ENCODE peak calls at places on chromosomes 16 and 17, in five cellular contexts. S is lung, L is adipocyte, F is right cardiac atrium, U is HCT116. I is an unnamed sample. For H3K4me1 and H3K27me3, the result is how much of the 10 kb centered on the place peaks cover.

GRCh38 chr16:66510711-66511614 is 39.0 kb downstream of the TK2 start:
- DNase-seq in S (peak), L (peak), U (no peak), F (peak), I (no peak)

GRCh38 chr17:50865060-50865867 is 890 bp downstream of the TOB1 start:
- DNase-seq in U (peak), F (peak), L (peak), S (peak), I (no peak)

GRCh38 chr16:24734382-24734781 is 4.9 kb downstream of the TNRC6A start:
- DNase-seq in L (peak), S (no peak), U (no peak), F (no peak), I (no peak)

GRCh38 chr16:88790312-88791150 is 5.5 kb upstream of the PIEZO1 start:
- DNase-seq in S (no peak), L (peak), U (no peak), F (peak), I (no peak)

GRCh38 chr17:5825717-5826330 is 241.5 kb upstream of the NLRP1 start:
- DNase-seq in S (no peak), L (no peak), U (no peak), F (no peak), I (no peak)

GRCh38 chr16:50282955-50283631 is 16.7 kb downstream of the ADCY7 start:
- DNase-seq in F (peak), U (no peak), S (no peak), L (no peak), I (no peak)

GRCh38 chr16:19831678-19832077 is 53.0 kb downstream of the GPRC5B start:
- DNase-seq in S (no peak), F (no peak), L (peak), U (no peak), I (no peak)

GRCh38 chr16:59684911-59685310 is 950.8 kb upstream of the GOT2 start:
- DNase-seq in U (no peak), L (peak), S (no peak), F (no peak), I (no peak)

GRCh38 chr16:73337371-73337770 is 289.4 kb upstream of the ZFHX3 start:
- DNase-seq in F (no peak), U (no peak), S (no peak), L (no peak), I (no peak)

GRCh38 chr16:27639588-27640276 is 89.8 kb downstream of the KATNIP start:
- DNase-seq in F (no peak), S (no peak), U (peak), L (peak), I (peak)

GRCh38 chr17:54282886-54283285 is 460.2 kb downstream of the KIF2B start:
- DNase-seq in L (no peak), U (no peak), F (no peak), S (no peak), I (no peak)

GRCh38 chr16:69217433-69217832 is 30.5 kb downstream of the SNTB2 start:
- DNase-seq in L (peak), S (no peak), F (no peak), U (no peak), I (no peak)

GRCh38 chr16:77374384-77374783 is 60.5 kb downstream of the ADAMTS18 start:
- DNase-seq in S (no peak), L (no peak), U (no peak), F (no peak), I (no peak)

GRCh38 chr17:17722081-17722905 is 41.0 kb downstream of the RAI1 start:
- DNase-seq in L (no peak), F (no peak), S (no peak), U (no peak), I (no peak)

GRCh38 chr16:67177743-67178699 is 5.7 kb downstream of the MATCAP1 start:
- DNase-seq in U (peak), L (peak), S (peak), F (peak), I (no peak)

GRCh38 chr17:76385892-76386786 is 1.7 kb downstream of the SPHK1 start:
- DNase-seq in S (peak), L (peak), U (peak), F (peak), I (no peak)

GRCh38 chr16:19601083-19601976 is 45.8 kb downstream of the VPS35L start:
- DNase-seq in F (no peak), L (peak), S (no peak), U (peak), I (peak)

GRCh38 chr16:87661561-87661960 is 59.3 kb downstream of the JPH3 start:
- DNase-seq in U (no peak), F (peak), S (no peak), L (peak), I (peak)

GRCh38 chr17:43368740-43369506 is 29.9 kb upstream of the ARL4D start:
- DNase-seq in L (peak), S (peak), F (peak), U (peak), I (peak)

GRCh38 chr17:27634026-27634335 is 3.0 kb downstream of the LGALS9 start:
- DNase-seq in U (no peak), L (no peak), F (peak), S (no peak), I (no peak)

GRCh38 chr17:8466466-8466865 is 30.8 kb downstream of the NDEL1 start:
- DNase-seq in U (no peak), S (no peak), L (peak), F (no peak), I (no peak)

GRCh38 chr16:931651-932500 is 38.9 kb downstream of the LMF1 start:
- DNase-seq in L (no peak), S (no peak), F (no peak), U (no peak), I (no peak)

GRCh38 chr17:18159551-18160120 is 24.0 kb upstream of the ALKBH5 start:
- DNase-seq in F (no peak), S (no peak), L (no peak), U (no peak), I (no peak)

GRCh38 chr17:34199932-34200534 is 55.1 kb upstream of the CCL2 start:
- DNase-seq in U (peak), L (peak), F (peak), S (peak), I (peak)

GRCh38 chr17:39196191-39196819 is 1.2 kb downstream of the CACNB1 start:
- DNase-seq in S (no peak), F (no peak), U (no peak), L (peak), I (no peak)

GRCh38 chr16:87956771-87957279 is 5.6 kb downstream of the BANP start:
- DNase-seq in L (no peak), S (no peak), U (no peak), F (no peak), I (no peak)

GRCh38 chr16:78528265-78528664 is 428.8 kb downstream of the WWOX start:
- DNase-seq in F (no peak), S (no peak), U (no peak), L (no peak), I (no peak)

GRCh38 chr17:1047177-1047885 is 50.4 kb downstream of the TIMM22 start:
- DNase-seq in F (peak), U (no peak), S (no peak), L (peak), I (no peak)

GRCh38 chr16:22356930-22357634 is 17.3 kb downstream of the CDR2 start:
- DNase-seq in U (no peak), L (no peak), S (no peak), F (no peak), I (no peak)

GRCh38 chr16:84088695-84089395 is 27.9 kb downstream of the MBTPS1 start:
- DNase-seq in F (no peak), U (no peak), L (no peak), S (no peak), I (no peak)

GRCh38 chr16:88676502-88677242 is 9.6 kb downstream of the SNAI3 start:
- DNase-seq in L (no peak), S (no peak), F (peak), U (no peak), I (no peak)

DNA sequence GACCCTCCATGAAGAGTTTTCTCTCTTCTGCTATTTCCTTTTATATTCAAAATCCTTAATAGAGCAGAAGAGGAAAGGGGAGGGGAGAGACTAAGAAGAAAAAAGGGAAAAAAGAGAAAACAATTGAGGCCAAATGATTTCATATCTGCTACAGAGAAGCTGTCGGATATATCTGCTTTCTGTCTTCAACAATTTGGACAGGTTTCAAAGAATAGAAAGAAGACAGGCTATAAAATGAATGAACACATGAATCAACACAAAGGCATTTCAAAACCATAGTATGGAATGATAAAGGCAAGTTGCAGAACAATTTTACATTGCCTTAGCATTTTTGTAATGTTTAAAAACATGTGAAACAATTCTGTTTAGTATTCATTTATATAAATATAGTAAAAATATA is 4.7 kb upstream of the CMTR2 start:
- DNase-seq in F (no peak), L (no peak), S (no peak), U (no peak), I (no peak)
- H3K4me1 ChIP-seq in F (under half), L (under half), S (under half), U (under half), I (under half)

GRCh38 chr16:65142276-65142675 is 20.4 kb upstream of the CDH11 start:
- DNase-seq in F (no peak), L (no peak), U (no peak), S (no peak), I (no peak)

GRCh38 chr16:65136656-65137055 is 14.8 kb upstream of the CDH11 start:
- DNase-seq in F (no peak), U (no peak), L (no peak), S (no peak), I (no peak)
- H3K27me3 ChIP-seq in F (under half), U (under half), L (under half), S (under half), I (under half)

GRCh38 chr16:85555549-85556455 is 57.3 kb upstream of the GSE1 start:
- DNase-seq in F (peak), U (no peak), S (peak), L (peak), I (no peak)
- H3K4me3 ChIP-seq in F (peak), U (peak), S (peak), L (peak), I (peak)

DNA sequence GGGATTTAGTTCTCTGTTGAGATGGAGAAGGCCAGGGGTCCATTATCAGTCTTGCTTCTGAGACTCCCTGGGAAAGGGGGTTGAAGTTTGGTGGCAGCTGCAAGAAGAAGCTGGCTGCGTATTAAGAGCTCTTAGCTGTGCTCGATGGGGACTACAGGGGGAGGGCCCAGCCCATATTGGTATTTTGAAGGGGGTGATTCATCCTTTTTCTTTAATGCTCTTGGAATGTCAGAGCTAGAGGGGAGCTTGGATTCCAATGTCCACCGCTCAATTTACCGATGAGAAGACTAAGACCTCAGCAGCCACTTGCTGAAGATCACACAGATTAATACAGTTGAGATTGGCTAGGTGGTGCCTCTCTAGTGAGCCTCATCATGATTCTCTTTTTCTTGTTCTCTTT is 5.0 kb downstream of the NOG start:
- DNase-seq in U (no peak), F (no peak), S (no peak), L (peak), I (no peak)
- H3K4me1 ChIP-seq in U (under half), F (under half), S (under half), L (under half), I (under half)

GRCh38 chr17:30211371-30211770 is 24.1 kb downstream of the SLC6A4 start:
- DNase-seq in U (no peak), S (no peak), L (no peak), F (no peak), I (no peak)
- H3K27me3 ChIP-seq in U (under half), S (under half), L (under half), F (under half), I (under half)

DNA sequence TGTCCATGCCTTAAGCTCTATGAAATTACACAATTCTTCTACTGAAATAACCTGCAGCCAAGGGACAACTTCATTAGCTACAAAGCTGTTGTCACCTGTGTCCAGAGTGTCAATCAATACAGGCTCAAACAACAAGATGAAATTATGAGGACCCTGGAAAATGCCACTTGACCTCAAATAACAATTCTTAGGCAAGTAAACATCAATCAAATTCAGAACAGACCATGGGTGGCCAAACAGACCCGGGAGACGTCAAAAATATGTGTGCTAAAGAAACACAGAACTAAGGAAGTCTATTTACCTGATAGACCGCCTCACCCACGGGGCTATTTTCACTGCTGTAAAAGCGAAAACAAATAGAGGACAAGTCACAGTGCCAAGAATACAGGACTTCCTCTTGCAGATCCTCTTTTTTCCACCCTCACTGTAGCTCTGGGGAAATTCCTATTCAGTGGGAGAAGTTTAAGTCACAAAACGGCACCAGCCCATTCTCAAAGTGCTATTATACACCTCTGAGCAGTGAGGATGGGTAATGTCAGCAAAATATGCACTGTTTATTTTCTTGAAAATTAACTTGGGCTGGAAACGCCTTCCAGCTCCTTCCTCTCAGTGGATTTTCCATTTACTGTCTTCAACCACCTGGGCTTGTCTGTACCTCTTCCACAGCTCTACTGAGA is 2.7 kb downstream of the LITAF start:
- DNase-seq in U (no peak), S (no peak), F (no peak), L (no peak), I (no peak)
- H3K4me3 ChIP-seq in U (no peak), S (no peak), F (no peak), L (no peak), I (no peak)

DNA sequence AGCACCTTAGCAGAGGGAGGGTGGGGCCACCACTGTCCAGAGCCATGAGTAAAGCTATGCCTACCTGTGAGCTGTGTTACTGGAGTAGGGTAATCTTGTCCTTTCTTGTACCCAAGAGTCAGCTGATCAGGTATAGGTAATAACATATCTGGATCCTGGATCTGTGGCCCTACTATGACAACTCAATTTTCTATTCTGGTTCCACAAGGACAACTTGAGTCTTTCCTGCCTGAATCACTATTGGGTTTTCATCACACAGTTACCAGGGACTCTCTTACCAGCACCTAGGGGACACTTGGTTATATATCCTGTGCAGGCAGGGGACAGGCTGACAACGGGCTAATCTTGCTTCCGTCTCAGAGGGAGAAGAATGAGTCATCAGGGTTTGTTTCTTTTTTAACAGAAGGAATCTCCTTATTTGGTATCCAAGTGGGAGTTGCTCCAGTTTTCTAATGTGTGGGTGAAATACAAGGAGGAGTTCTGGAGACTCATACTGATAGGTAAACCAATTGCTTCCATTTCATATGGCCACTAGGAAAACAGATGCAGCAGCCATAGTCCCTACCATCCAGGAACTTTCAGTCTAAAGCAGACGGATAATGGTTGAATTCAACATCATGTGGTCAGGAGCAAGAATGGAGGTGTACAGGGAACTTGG is 6.8 kb downstream of the ZNF267 start:
- DNase-seq in F (no peak), L (peak), U (no peak), S (no peak), I (no peak)
- H3K4me1 ChIP-seq in F (under half), L (under half), U (under half), S (under half), I (under half)

DNA sequence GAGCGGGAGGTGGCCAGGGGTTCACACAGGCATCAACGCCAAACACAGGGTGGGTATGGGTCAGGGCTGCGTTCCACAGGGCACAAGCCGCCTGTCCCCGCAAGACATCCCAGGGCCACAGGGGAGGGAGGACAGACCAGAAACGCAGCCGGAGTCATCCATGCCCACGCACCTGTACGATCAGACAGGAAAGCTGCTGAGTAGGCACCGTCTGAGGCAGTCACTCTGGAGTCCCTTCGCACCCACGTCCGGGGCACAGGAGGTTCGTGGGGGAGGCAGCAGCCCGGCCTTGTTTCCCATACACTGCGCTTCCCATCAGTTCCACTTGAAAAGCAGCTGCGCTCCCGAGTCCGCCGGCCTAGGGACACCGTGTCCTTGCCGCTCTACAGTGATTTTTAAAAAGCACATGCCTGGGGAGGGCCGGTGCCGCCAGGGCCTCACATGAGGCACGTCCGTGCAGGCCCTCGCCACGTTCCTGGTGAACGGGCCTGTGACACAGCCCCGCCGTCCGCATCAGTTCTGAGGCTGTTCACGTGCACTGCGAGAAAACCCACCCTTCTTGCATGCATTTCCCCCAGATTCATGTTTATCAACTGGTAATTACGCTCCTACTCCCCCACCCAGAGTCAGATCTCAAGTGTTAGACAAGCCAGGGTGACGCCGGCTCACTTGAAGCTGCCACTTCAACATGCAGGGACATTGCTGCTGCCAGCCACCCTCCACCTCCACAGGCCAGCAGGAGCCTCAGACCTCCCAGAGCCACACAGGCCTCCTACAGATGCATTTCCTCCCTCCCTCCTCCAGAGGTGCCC is 34.8 kb downstream of the WDR45B start:
- DNase-seq in L (no peak), U (no peak), S (no peak), F (peak), I (no peak)
- H3K27me3 ChIP-seq in L (under half), U (under half), S (under half), F (under half), I (under half)

GRCh38 chr16:2025251-2025650 is 1.5 kb upstream of the NHERF2 start:
- DNase-seq in S (no peak), F (no peak), L (no peak), U (no peak), I (no peak)

GRCh38 chr16:2027024-2028010 is 615 bp downstream of the NHERF2 start:
- DNase-seq in F (peak), S (no peak), L (peak), U (no peak), I (no peak)

GRCh38 chr16:2028146-2028545 is 1.4 kb downstream of the NHERF2 start:
- DNase-seq in U (no peak), F (no peak), L (no peak), S (no peak), I (no peak)

GRCh38 chr16:2025878-2026460 is 733 bp upstream of the NHERF2 start:
- DNase-seq in U (no peak), L (no peak), F (peak), S (no peak), I (no peak)

DNA sequence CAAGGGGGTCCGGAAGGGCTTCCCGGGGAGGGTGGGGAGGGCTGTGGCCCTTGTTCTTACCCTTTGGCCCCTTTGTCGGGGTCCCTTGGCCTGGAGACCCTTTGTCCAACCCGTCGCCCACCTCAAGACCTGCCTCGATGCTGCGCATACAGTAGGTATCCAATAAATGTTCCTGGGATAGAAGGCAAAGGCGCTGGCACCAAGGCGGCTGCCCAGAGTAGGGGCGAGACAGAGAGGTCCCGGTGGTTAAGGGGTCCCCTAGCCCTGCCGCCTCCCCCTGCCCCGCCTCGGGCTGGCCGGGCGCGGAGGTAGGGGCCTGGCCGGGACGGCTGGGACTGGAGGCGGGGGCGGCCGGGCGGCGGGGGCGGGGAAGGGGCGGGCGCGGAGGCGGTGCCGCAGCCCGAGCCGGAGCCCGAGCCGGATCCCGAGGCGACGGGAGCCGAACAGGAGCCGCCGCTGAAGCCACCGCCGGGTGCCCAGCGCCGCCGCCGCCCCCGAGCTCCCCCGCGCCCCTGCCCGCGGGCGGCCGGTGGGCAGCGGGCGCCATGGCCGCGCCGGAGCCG is at the start of gene NHERF2:
- DNase-seq in L (peak), F (peak), U (no peak), S (no peak), I (no peak)
- H3K4me3 ChIP-seq in L (peak), F (peak), U (peak), S (peak), I (peak)

I was measured in iPS DF 6.9.